ENCODE peak calls at places on chromosomes 3 and 15, in six cellular contexts. P, A, C, X, O and E are unnamed samples.

GRCh38 chr3:169241575-169241927 is 422.0 kb downstream of the MECOM start:
- DNase-seq in A (no peak), P (peak; percentile 26), O (no peak), C (no peak), X (no peak), E (no peak)

GRCh38 chr3:143658869-143659268 is 189.4 kb downstream of the SLC9A9 start:
- DNase-seq in C (no peak), X (no peak), O (no peak), A (no peak), P (peak; percentile 11), E (no peak)

GRCh38 chr3:66633564-66633963 is 132.7 kb upstream of the LRIG1 start:
- DNase-seq in X (no peak), C (no peak), P (no peak), O (no peak), A (no peak), E (no peak)

GRCh38 chr15:99928429-99928981 is 195.3 kb upstream of the LYSMD4 start:
- DNase-seq in C (peak; percentile 86), O (peak; percentile 92), A (peak; percentile 91), P (peak; percentile 65), X (peak; percentile 87), E (no peak)

GRCh38 chr3:171936231-171936841 is 93.2 kb downstream of the TMEM212 start:
- DNase-seq in C (no peak), P (peak; percentile 83), X (no peak), O (no peak), A (no peak), E (no peak)

GRCh38 chr15:63372018-63372705 is 9.5 kb downstream of the CA12 start:
- DNase-seq in O (no peak), A (no peak), P (peak; percentile 97), C (no peak), X (no peak), E (peak; percentile 65)

GRCh38 chr15:78276032-78276943 is 11.9 kb downstream of the DNAJA4 start:
- DNase-seq in X (no peak), A (no peak), P (no peak), O (no peak), C (no peak), E (no peak)

GRCh38 chr15:62940755-62941361 is 101.7 kb upstream of the TPM1 start:
- DNase-seq in O (no peak), C (peak; percentile 56), A (peak; percentile 92), P (peak; percentile 95), X (peak; percentile 51), E (peak; percentile 80)

DNA sequence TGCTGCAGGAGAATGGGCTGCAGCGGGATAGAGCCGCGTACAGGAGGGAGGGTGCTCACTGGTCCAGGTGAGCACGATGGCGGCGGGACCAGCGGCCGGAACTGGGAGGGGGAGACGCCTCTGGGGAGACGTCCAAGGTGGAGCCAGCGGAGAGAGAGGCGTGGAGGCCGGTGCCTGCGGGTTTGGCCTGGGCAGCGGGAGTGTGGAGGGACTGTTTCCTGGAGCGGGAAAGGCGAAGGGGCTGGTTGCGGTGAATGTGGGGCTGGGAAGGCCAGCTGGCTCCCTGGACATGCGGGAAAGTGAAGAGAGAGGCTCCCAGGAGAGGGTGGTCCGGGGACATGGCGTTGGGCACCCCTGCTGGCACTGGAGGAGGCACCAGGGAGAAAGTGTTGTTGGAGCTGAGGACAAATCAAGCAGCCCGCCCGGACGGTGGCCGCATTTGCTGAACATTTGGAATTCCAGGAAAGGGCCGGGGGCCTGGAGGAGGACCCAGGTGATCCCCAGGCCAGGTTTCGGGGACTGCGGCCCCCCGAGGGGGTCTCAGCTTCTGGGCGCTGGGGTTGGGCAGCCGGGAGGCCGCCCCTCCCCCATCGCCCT is 34.3 kb downstream of the DNAJB8 start:
- DNase-seq in O (no peak), P (no peak), X (no peak), A (no peak), C (no peak), E (no peak)
- H3K4me3 ChIP-seq in O (no peak overlapping the region), P (no peak overlapping the region), X (no peak overlapping the region), A (peak overlapping the region; percentile 26), C (peak overlapping the region; percentile 17), E (peak overlapping the region; percentile 43)

GRCh38 chr3:72938471-72939265 is 50.8 kb downstream of the GXYLT2 start:
- DNase-seq in C (peak; percentile 73), O (no peak), X (peak; percentile 28), A (peak; percentile 91), P (peak; percentile 63), E (peak; percentile 19)
- TF ChIP-seq CTCF in C (peak; percentile 24), O (peak; percentile 60), X (peak; percentile 94), A (peak; percentile 100), P (peak; percentile 61), E (peak; percentile 39)

GRCh38 chr15:58910456-58910855 is 23.0 kb downstream of the SLTM start:
- DNase-seq in P (no peak), X (no peak), C (no peak), A (no peak), O (no peak), E (no peak)
- H3K4me3 ChIP-seq in P (no peak overlapping the region), X (no peak overlapping the region), C (no peak overlapping the region), A (no peak overlapping the region), O (no peak overlapping the region), E (no peak overlapping the region)

DNA sequence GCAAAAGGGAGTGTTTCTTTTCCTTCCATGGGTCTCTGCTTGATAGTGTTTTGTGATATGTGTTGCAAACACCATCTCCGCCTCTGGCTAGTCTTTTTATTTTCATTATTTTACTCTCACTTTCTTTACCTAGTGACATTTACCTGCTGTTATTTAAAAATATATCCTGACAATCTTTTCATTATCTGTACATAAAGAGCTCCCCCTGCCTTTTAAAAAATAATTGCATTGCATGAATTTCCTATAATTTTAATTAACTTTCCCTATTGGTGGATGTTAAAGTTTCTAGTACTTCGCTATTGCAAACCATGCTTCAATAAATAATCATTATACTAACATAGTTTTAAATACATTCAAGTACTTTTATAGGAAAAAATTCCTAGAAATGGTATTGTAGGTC is 48.8 kb upstream of the GCNT3 start:
- DNase-seq in P (no peak), A (no peak), O (no peak), C (no peak), X (no peak), E (no peak)
- TF ChIP-seq CTCF in P (peak; percentile 15), A (no peak), O (no peak), C (no peak), X (no peak), E (peak; percentile 24)

GRCh38 chr3:70982700-70983140 is 600.8 kb downstream of the FOXP1 start:
- DNase-seq in O (no peak), P (peak; percentile 97), A (peak; percentile 77), X (no peak), C (no peak), E (peak; percentile 78)
- H3K4me3 ChIP-seq in O (no peak overlapping the region), P (peak overlapping the region; percentile 2), A (peak overlapping the region; percentile 9), X (no peak overlapping the region), C (no peak overlapping the region), E (no peak overlapping the region)

GRCh38 chr15:80367661-80368060 is 36.5 kb upstream of the ARNT2 start:
- DNase-seq in O (no peak), X (no peak), P (peak; percentile 1), C (no peak), A (no peak), E (no peak)
- TF ChIP-seq CTCF in O (no peak), X (no peak), P (no peak), C (no peak), A (no peak), E (no peak)

DNA sequence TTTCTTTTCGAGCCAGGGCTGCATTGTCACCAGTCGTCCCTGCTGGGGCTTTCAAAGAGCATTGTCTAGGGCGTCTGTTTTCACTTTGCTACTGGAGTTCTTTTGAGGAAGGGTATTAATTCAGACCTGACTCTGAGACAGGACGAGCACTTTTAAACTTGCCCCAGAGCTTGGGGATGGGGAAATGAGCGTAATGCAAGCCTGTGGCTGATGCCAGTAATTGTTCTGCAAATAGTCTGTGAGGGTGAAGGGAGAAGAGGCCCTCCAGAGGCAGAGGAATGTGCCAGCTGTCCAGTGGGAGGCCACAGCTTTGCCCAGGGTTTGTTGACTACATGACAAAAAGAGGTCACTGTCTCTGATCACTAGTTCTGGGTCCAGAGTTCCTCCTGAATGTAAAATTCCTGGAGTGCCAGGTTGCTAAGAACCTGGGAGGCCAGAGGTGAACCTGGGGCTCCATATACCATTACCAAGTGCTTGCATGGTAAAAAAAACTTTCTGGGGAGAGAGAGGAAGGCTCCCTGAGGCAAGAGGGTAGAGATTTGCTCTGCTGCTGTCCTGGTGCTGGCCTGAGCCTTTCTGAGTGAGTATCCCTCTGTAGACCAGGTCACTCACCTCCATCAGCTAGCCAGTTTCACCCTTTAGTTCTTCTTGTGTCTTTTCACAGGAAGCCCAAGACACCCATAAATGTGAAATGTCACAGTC is 14.8 kb downstream of the EEFSEC start:
- DNase-seq in X (no peak), C (no peak), P (no peak), O (no peak), A (no peak), E (no peak)
- H3K4me3 ChIP-seq in X (no peak overlapping the region), C (no peak overlapping the region), P (no peak overlapping the region), O (no peak overlapping the region), A (no peak overlapping the region), E (no peak overlapping the region)

GRCh38 chr3:105836533-105836932 is 32.3 kb downstream of the CBLB start:
- DNase-seq in O (no peak), C (no peak), A (no peak), X (no peak), P (peak; percentile 57), E (no peak)
- TF ChIP-seq CTCF in O (no peak), C (no peak), A (no peak), X (no peak), P (no peak), E (no peak)